ENCODE peak calls at places on chromosome 3, in five cellular contexts. A is occipital lobe; Y is fibroblast of pulmonary artery; E is stimulated activated CD4-positive, alpha-beta T cell treated with anti-CD3 and anti-CD28 coated beads, Interleukin-15, amount 100 ng/mL, for 1 hour; Z is NCI-H2029 treated with DMSO at 0.1 percent for 48 hours. R is an unnamed sample.

GRCh38 chr3:45992820-45993219 is 2.8 kb downstream of the FYCO1 start:
- DNase-seq in A (no peak), E (no peak), Y (peak; percentile 41), Z (no peak), R (no peak)

GRCh38 chr3:186251948-186252619 is 110.0 kb downstream of the DGKG start:
- DNase-seq in Z (no peak), E (no peak), Y (no peak), A (no peak), R (no peak)

GRCh38 chr3:44065311-44065710 is 176.4 kb upstream of the TOPAZ1 start:
- DNase-seq in Z (peak; percentile 97), A (no peak), E (no peak), Y (no peak), R (no peak)

GRCh38 chr3:134640872-134641470 is 9.9 kb downstream of the KY start:
- DNase-seq in Z (no peak), Y (peak; percentile 64), A (no peak), E (no peak), R (no peak)

GRCh38 chr3:31614162-31614921 is 81.6 kb downstream of the STT3B start:
- DNase-seq in Z (peak; percentile 67), A (no peak), E (no peak), Y (no peak), R (no peak)

GRCh38 chr3:53154731-53155320 is 6.2 kb upstream of the PRKCD start:
- DNase-seq in Y (no peak), Z (no peak), A (no peak), E (no peak), R (no peak)

GRCh38 chr3:197019535-197019934 is 10.1 kb downstream of the MELTF start:
- DNase-seq in A (no peak), Y (no peak), Z (no peak), E (no peak), R (no peak)

GRCh38 chr3:195801251-195802183 is 10.2 kb downstream of the MUC4 start:
- DNase-seq in A (no peak), Z (no peak), E (no peak), Y (no peak), R (no peak)

GRCh38 chr3:61894988-61895935 is 333.9 kb downstream of the PTPRG start:
- DNase-seq in A (no peak), E (no peak), Y (peak; percentile 85), Z (no peak), R (no peak)

GRCh38 chr3:125443923-125444322 is 68.8 kb upstream of the ZNF148 start:
- DNase-seq in A (no peak), E (no peak), Z (no peak), Y (peak; percentile 75), R (no peak)

GRCh38 chr3:141243295-141243707 is 11.7 kb downstream of the PXYLP1 start:
- DNase-seq in E (peak; percentile 22), Y (peak; percentile 66), Z (no peak), A (peak; percentile 57), R (no peak)